ENCODE peak calls at places on chromosomes 12 and 14, in nine cellular contexts. Q, H, V, F, N, I, L, A and B are unnamed samples.
A peak's percentile ranks its signal among the peaks of the same experiment; 100 is the strongest.

GRCh38 chr12:89166525-89166934 is 185.8 kb downstream of the DUSP6 start:
- DNase-seq in N (peak; percentile 37), L (no peak), F (peak; percentile 53), I (no peak), V (no peak), A (no peak), Q (no peak), H (no peak), B (no peak)

GRCh38 chr12:4908694-4909396 is 860 bp upstream of the KCNA1 start:
- DNase-seq in N (no peak), Q (no peak), L (peak; percentile 67), A (no peak), I (no peak), H (no peak), F (no peak), V (peak; percentile 40), B (no peak)

GRCh38 chr12:51381226-51382079 is 9.8 kb downstream of the GALNT6 start:
- DNase-seq in H (no peak), Q (no peak), L (peak; percentile 29), I (no peak), A (no peak), N (no peak), V (no peak), F (no peak), B (no peak)

GRCh38 chr14:73712540-73713141 is 1.5 kb downstream of the PNMA1 start:
- DNase-seq in H (no peak), Q (no peak), V (no peak), N (peak; percentile 51), L (no peak), F (no peak), A (no peak), I (no peak), B (no peak)

GRCh38 chr14:96681826-96682225 is 115.4 kb upstream of the VRK1 start:
- DNase-seq in H (no peak), N (no peak), L (peak; percentile 12), F (no peak), A (no peak), V (no peak), Q (no peak), I (no peak), B (no peak)

GRCh38 chr12:122845041-122845864 is 10.0 kb downstream of the HIP1R start:
- DNase-seq in V (peak; percentile 60), A (no peak), N (no peak), I (no peak), L (no peak), H (no peak), F (no peak), Q (no peak), B (no peak)

GRCh38 chr14:74048291-74048690 is 29.1 kb downstream of the BBOF1 start:
- DNase-seq in Q (no peak), L (no peak), I (peak; percentile 35), H (peak; percentile 23), N (peak; percentile 21), V (no peak), F (no peak), A (no peak), B (no peak)

GRCh38 chr12:40957417-40957816 is 230.7 kb upstream of the PDZRN4 start:
- DNase-seq in V (no peak), N (no peak), F (no peak), L (no peak), A (no peak), Q (no peak), I (no peak), H (no peak), B (no peak)

GRCh38 chr14:69522026-69522425 is 37.5 kb downstream of the PLEKHD1 start:
- DNase-seq in Q (no peak), L (no peak), V (no peak), I (no peak), A (no peak), N (no peak), F (no peak), H (no peak), B (no peak)

GRCh38 chr14:29144598-29144997 is 378.0 kb downstream of the FOXG1 start:
- DNase-seq in N (no peak), V (no peak), I (no peak), Q (no peak), A (no peak), F (no peak), L (no peak), H (no peak), B (no peak)

GRCh38 chr12:127685476-127686234 is 581.3 kb upstream of the TMEM132C start:
- DNase-seq in F (no peak), H (no peak), A (no peak), I (no peak), V (no peak), L (peak; percentile 12), Q (no peak), N (no peak), B (no peak)

GRCh38 chr12:115895247-115895646 is 382.2 kb downstream of the MED13L start:
- DNase-seq in V (no peak), L (peak; percentile 19), F (no peak), I (peak; percentile 24), A (no peak), H (no peak), Q (no peak), N (no peak), B (no peak)

GRCh38 chr14:76376001-76376404 is at the start of gene ESRRB:
- DNase-seq in V (peak; percentile 70), N (no peak), I (peak; percentile 8), L (peak; percentile 74), H (no peak), F (no peak), A (no peak), Q (no peak), B (peak; percentile 7)

GRCh38 chr14:102066041-102066451 is 20.8 kb downstream of the HSP90AA1 start:
- DNase-seq in V (no peak), Q (no peak), L (no peak), N (no peak), A (no peak), F (no peak), H (no peak), I (no peak), B (no peak)

GRCh38 chr12:2673966-2674810 is 120.6 kb upstream of the FKBP4 start:
- DNase-seq in N (peak; percentile 4), L (no peak), A (peak; percentile 10), F (peak; percentile 11), I (peak; percentile 29), Q (no peak), H (no peak), V (no peak), B (no peak)
- TF ChIP-seq CTCF in N (peak; percentile 41), L (peak; percentile 31), A (no peak), F (peak; percentile 0), I (no peak), Q (no peak), H (peak; percentile 19), V (no peak), B (no peak)

GRCh38 chr12:107317751-107318553 is 224.6 kb upstream of the CRY1 start:
- DNase-seq in Q (peak; percentile 73), L (peak; percentile 95), A (peak; percentile 75), V (peak; percentile 88), N (no peak), H (no peak), I (peak; percentile 89), F (peak; percentile 93), B (peak; percentile 27)
- H3K4me3 ChIP-seq in Q (peak overlapping the region; percentile 31), L (peak overlapping the region; percentile 61), A (peak overlapping the region; percentile 59), V (peak overlapping the region; percentile 57), N (no peak overlapping the region), H (peak overlapping the region; percentile 77), I (peak overlapping the region; percentile 60), F (peak overlapping the region; percentile 2), B (peak overlapping the region; percentile 43)

GRCh38 chr14:100849432-100849831 is 23.5 kb downstream of the MEG3 start:
- DNase-seq in N (no peak), Q (no peak), H (no peak), I (no peak), V (no peak), F (no peak), L (peak; percentile 45), A (no peak), B (no peak)

GRCh38 chr14:100851586-100851916 is 25.6 kb downstream of the MEG3 start:
- DNase-seq in N (no peak), I (no peak), H (no peak), A (no peak), V (peak; percentile 42), Q (no peak), L (no peak), F (no peak), B (no peak)

GRCh38 chr14:100851946-100852620 is 26.2 kb downstream of the MEG3 start:
- DNase-seq in N (no peak), V (peak; percentile 50), A (no peak), H (no peak), L (no peak), Q (peak; percentile 60), F (no peak), I (no peak), B (no peak)

GRCh38 chr14:100854435-100854834 is 28.5 kb downstream of the MEG3 start:
- DNase-seq in V (peak; percentile 19), Q (no peak), N (no peak), A (no peak), H (no peak), I (no peak), F (no peak), L (no peak), B (no peak)

GRCh38 chr14:100850841-100851585 is 25.1 kb downstream of the MEG3 start:
- DNase-seq in A (peak; percentile 71), N (peak; percentile 67), Q (peak; percentile 78), V (peak; percentile 97), L (peak; percentile 76), F (peak; percentile 78), H (peak; percentile 33), I (peak; percentile 72), B (peak; percentile 15)
- TF ChIP-seq CTCF in A (peak; percentile 47), N (peak; percentile 90), Q (peak; percentile 54), V (peak; percentile 79), L (peak; percentile 90), F (peak; percentile 78), H (peak; percentile 93), I (peak; percentile 60), B (peak; percentile 97)

GRCh38 chr12:114701553-114701952 is 17.6 kb upstream of the TBX3 start:
- DNase-seq in N (no peak), L (no peak), F (no peak), H (no peak), A (no peak), I (no peak), Q (no peak), V (no peak), B (no peak)

GRCh38 chr12:114703060-114703493 is 19.1 kb upstream of the TBX3 start:
- DNase-seq in H (no peak), N (no peak), V (no peak), I (peak; percentile 73), A (no peak), F (no peak), L (no peak), Q (no peak), B (no peak)

GRCh38 chr12:114701104-114701414 is 17.1 kb upstream of the TBX3 start:
- DNase-seq in I (no peak), L (no peak), Q (no peak), N (no peak), H (no peak), V (no peak), A (no peak), F (no peak), B (no peak)

GRCh38 chr12:114700392-114701103 is 16.6 kb upstream of the TBX3 start:
- DNase-seq in Q (no peak), L (no peak), N (no peak), F (no peak), V (no peak), I (no peak), A (no peak), H (no peak), B (no peak)

DNA sequence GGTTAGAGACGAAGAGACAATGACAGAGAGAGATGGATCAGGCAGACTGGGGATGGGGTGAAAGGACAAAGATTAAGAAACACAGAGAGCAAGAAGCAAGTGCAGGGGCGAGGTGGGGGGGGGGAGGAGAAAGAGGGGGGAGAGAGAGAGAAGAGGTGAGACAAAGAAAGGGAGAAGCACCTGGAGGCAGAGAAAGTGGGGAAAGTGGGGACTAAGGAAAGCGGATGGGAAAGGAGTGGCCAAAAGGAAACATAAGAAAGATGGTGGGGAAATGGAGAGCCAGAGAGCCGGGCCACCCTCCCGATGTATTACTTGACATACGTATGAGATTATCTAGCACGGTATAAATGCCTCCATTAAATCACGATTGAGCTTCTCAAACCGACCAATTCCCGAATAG is 18.5 kb upstream of the TBX3 start:
- DNase-seq in V (no peak), I (no peak), L (no peak), N (no peak), A (no peak), F (no peak), H (no peak), Q (no peak), B (no peak)
- H3K4me3 ChIP-seq in V (no peak overlapping the region), I (no peak overlapping the region), L (no peak overlapping the region), N (no peak overlapping the region), A (no peak overlapping the region), F (no peak overlapping the region), H (no peak overlapping the region), Q (no peak overlapping the region), B (no peak overlapping the region)